ENCODE peak calls at places on chromosomes 2 and 18, in eight cellular contexts. F, G, R, N, A, Z, W and U are unnamed samples.

GRCh38 chr2:71531522-71532047 is 78.2 kb downstream of the DYSF start:
- DNase-seq in G (peak; percentile 26), Z (peak; percentile 86), N (no peak), W (no peak), R (peak; percentile 23), A (peak; percentile 46), F (no peak), U (no peak)

GRCh38 chr2:129459881-129460280 is 519.6 kb upstream of the RAB6C start:
- DNase-seq in F (no peak), Z (no peak), R (no peak), W (no peak), G (no peak), A (no peak), N (no peak), U (no peak)

GRCh38 chr2:263774-264492 is at the start of gene SH3YL1:
- DNase-seq in Z (no peak), W (peak; percentile 90), R (peak; percentile 47), G (no peak), N (peak; percentile 71), F (peak; percentile 92), A (peak; percentile 16), U (peak; percentile 25)

GRCh38 chr2:642431-642815 is 34.8 kb downstream of the TMEM18 start:
- DNase-seq in Z (no peak), G (no peak), W (no peak), F (no peak), R (no peak), N (no peak), A (no peak), U (no peak)

GRCh38 chr2:163775304-163775703 is 39.5 kb upstream of the FIGN start:
- DNase-seq in N (no peak), W (no peak), R (peak; percentile 25), Z (no peak), G (no peak), A (peak; percentile 26), F (no peak), U (no peak)

GRCh38 chr2:174442546-174443510 is 44.0 kb downstream of the GPR155 start:
- DNase-seq in Z (peak; percentile 4), W (no peak), A (peak; percentile 85), R (peak; percentile 85), F (no peak), N (no peak), G (peak; percentile 15), U (no peak)

GRCh38 chr2:218086493-218086892 is 17.4 kb downstream of the RUFY4 start:
- DNase-seq in R (no peak), Z (no peak), W (no peak), G (no peak), N (no peak), F (no peak), A (no peak), U (no peak)

GRCh38 chr2:205682239-205683021 is at the start of gene NRP2:
- DNase-seq in A (peak; percentile 88), W (peak; percentile 90), Z (no peak), N (peak; percentile 62), R (peak; percentile 91), F (peak; percentile 90), G (peak; percentile 58), U (peak; percentile 83)

GRCh38 chr18:31741096-31741735 is 19.5 kb downstream of the SLC25A52 start:
- DNase-seq in G (no peak), A (peak; percentile 62), F (no peak), R (peak; percentile 61), W (peak; percentile 43), N (peak; percentile 62), Z (no peak), U (peak; percentile 29)

GRCh38 chr18:31738460-31739407 is 21.9 kb downstream of the SLC25A52 start:
- DNase-seq in F (no peak), R (no peak), G (no peak), A (no peak), Z (no peak), W (no peak), N (no peak), U (no peak)

GRCh38 chr18:31736630-31737029 is 24.1 kb downstream of the SLC25A52 start:
- DNase-seq in W (no peak), G (no peak), R (no peak), A (no peak), Z (no peak), F (no peak), N (no peak), U (no peak)

GRCh38 chr18:31740180-31740579 is 20.5 kb downstream of the SLC25A52 start:
- DNase-seq in G (no peak), Z (no peak), F (no peak), N (no peak), W (no peak), A (no peak), R (no peak), U (no peak)

DNA sequence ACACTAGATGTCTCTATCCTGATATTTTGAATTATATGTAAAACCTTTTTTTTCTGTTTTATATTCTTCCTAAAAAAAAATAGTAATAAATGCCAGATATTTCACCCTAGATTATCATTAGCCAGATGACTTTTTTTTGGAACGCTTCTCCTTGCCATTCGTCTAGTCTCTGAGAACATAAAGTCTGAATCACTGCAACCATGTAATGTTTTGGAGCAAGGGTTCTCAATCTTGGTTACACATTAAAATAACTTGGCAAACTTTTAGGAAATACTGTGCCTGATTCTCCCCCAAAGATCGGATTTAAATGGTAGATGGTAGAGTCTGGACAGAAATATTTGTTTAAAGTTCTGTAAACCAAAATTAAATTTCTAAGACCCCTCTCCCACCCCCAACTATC is 21.0 kb downstream of the SLC25A52 start:
- DNase-seq in Z (no peak), F (no peak), G (no peak), R (no peak), A (no peak), W (no peak), N (no peak), U (no peak)
- TF ChIP-seq CTCF in Z (no peak), F (no peak), G (no peak), R (no peak), A (no peak), W (no peak), N (no peak), U (no peak)

DNA sequence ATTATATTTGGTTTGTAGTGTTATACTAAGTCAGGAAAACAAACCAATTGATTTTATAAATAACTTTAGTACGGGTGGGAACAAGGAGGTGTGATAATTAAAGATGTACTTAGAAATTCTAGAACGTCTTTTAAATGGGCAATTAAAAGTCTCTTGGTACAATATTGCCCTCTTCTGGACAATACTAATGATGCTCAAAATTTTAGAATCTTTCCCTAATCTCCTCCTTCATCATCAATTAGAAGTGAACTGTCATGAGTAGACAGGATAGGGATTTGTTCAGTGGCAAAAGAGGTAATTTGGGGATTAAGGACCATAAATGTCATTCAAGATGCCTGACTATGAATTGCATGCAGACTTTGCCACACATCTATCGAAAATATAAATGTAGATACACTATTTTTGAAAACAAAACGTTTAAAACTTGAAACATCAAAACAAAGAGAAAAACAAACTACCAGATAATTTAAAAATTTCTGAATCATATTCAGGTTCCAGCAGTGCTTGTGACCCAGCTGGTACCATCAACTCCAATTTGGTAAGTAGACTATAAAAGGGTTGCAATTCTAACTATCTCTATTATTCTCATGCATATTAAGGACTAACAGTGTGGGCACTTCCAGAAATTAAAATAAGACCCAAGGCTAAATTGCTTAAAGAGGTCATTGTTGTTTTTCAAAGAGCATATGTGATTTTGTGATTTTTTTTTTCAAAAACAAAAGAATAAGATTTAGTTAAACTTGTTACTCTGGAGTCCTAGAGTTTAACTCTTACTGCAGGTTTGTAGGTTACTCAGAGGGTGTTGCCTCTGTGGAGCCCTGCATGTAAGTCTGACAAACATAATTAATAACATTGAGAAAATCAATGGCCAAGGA is 123.5 kb downstream of the LAMA3 start:
- DNase-seq in F (no peak), Z (no peak), W (no peak), R (peak; percentile 42), G (peak; percentile 19), N (no peak), A (peak; percentile 48), U (no peak)
- TF ChIP-seq CTCF in F (peak; percentile 56), Z (peak; percentile 37), W (peak; percentile 50), R (peak; percentile 48), G (peak; percentile 60), N (no peak), A (peak; percentile 54), U (peak; percentile 42)

GRCh38 chr2:152034257-152034801 is 64.5 kb downstream of the CACNB4 start:
- DNase-seq in A (no peak), Z (no peak), F (no peak), G (no peak), W (no peak), R (no peak), N (no peak), U (no peak)

GRCh38 chr2:152033146-152033545 is 65.7 kb downstream of the CACNB4 start:
- DNase-seq in Z (no peak), G (no peak), N (no peak), W (no peak), A (no peak), F (no peak), R (no peak), U (no peak)

GRCh38 chr2:152037711-152038110 is 61.1 kb downstream of the CACNB4 start:
- DNase-seq in W (no peak), N (no peak), R (no peak), A (no peak), G (no peak), Z (no peak), F (no peak), U (peak; percentile 40)

GRCh38 chr2:152038451-152038958 is 60.3 kb downstream of the CACNB4 start:
- DNase-seq in G (no peak), Z (no peak), R (no peak), A (no peak), W (peak; percentile 64), N (no peak), F (no peak), U (peak; percentile 28)

DNA sequence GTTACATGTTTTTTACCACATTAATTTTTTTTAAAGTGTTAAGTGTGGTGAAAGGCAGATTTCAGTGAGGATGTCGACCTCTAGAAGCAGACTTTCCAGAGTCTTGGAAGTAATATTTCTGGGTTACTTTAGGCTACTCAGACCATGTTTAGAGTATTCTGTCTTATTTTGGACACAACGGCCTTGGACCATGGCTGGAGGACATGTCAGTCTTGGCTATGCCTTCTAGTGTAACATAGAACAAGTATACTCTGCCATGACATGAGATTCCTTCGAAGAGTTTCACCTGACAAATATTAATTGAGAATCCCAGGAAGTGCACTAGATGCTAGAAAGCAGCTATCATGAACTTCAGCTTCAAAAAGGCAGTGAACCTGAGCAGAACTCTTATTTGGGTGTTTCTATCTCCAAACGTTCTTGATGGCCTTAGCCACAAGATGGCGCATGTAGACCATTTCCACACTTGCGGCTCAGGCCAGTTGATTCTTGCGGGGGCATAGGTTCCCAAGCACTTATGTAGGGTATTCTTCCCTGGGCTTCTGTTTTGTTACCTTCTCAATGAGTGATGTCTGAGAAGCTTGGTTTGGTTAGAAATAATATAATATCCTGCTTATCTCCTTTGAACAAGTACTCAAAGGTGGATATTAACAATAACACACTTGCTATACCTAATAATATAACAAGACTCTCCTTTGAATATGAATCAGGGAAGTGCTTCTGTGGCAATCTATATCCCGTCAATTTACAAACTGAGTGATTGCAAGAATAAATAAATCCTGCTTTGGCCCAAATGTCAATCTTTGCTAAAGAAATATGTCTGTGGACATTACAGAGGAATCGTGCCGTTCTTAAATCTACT is 62.0 kb downstream of the CACNB4 start:
- DNase-seq in R (peak; percentile 85), Z (peak; percentile 9), N (peak; percentile 47), F (no peak), G (peak; percentile 42), W (peak; percentile 72), A (peak; percentile 83), U (peak; percentile 76)
- TF ChIP-seq CTCF in R (peak; percentile 86), Z (peak; percentile 79), N (no peak), F (peak; percentile 77), G (peak; percentile 93), W (peak; percentile 75), A (peak; percentile 88), U (peak; percentile 69)

GRCh38 chr2:46772500-46772899 is 143.1 kb downstream of the MCFD2 start:
- DNase-seq in R (no peak), G (no peak), F (no peak), Z (no peak), A (no peak), N (no peak), W (no peak), U (no peak)

GRCh38 chr2:46771309-46771708 is 144.3 kb downstream of the MCFD2 start:
- DNase-seq in G (no peak), Z (no peak), F (no peak), R (no peak), N (no peak), W (no peak), A (no peak), U (no peak)

GRCh38 chr2:46770622-46771021 is 145.0 kb downstream of the MCFD2 start:
- DNase-seq in Z (no peak), W (no peak), N (no peak), A (peak; percentile 63), R (peak; percentile 76), G (peak; percentile 55), F (no peak), U (no peak)

GRCh38 chr2:46767706-46768105 is 147.9 kb downstream of the MCFD2 start:
- DNase-seq in G (no peak), A (no peak), N (no peak), W (no peak), Z (no peak), R (no peak), F (no peak), U (no peak)

GRCh38 chr2:46769809-46770208 is 145.8 kb downstream of the MCFD2 start:
- DNase-seq in N (no peak), R (no peak), F (no peak), A (no peak), Z (no peak), G (no peak), W (no peak), U (no peak)
- TF ChIP-seq CTCF in N (no peak), R (no peak), F (no peak), A (peak; percentile 8), Z (no peak), G (peak; percentile 45), W (no peak), U (no peak)